ENCODE peak calls at places on chromosomes 4 and X, in ten cellular contexts. X is hepatocyte; Y is heart left ventricle; J is activated CD4-positive, alpha-beta T cell treated with anti-CD3 and anti-CD28 coated beads for 36 hours; P is vagina; H is NCI-H1930; T is T1000; Z is AG09309; B is cerebellar nuclear complex; K is nucleus accumbens. D is an unnamed sample.

GRCh38 chrX:152895121-152895520 is 2.7 kb upstream of the ZNF185 start:
- DNase-seq in Y (no peak), P (no peak), K (no peak), Z (no peak), T (no peak), B (no peak), X (no peak), J (no peak), H (no peak), D (no peak)

GRCh38 chr4:177455591-177455990 is 13.4 kb upstream of the AGA start:
- DNase-seq in Z (no peak), Y (no peak), P (no peak), X (peak), K (no peak), H (no peak), T (no peak), J (no peak), B (no peak), D (no peak)

GRCh38 chr4:20311863-20312262 is 60.2 kb downstream of the SLIT2 start:
- DNase-seq in B (no peak), Y (no peak), Z (peak), J (no peak), K (no peak), P (no peak), T (no peak), X (no peak), H (no peak), D (no peak)

GRCh38 chr4:56544573-56545131 is 39.1 kb downstream of the ARL9 start:
- DNase-seq in P (no peak), H (peak), Z (peak), Y (peak), K (peak), T (peak), X (peak), J (peak), B (peak), D (peak)

GRCh38 chr4:3407171-3407771 is 34.5 kb upstream of the HGFAC start:
- DNase-seq in H (no peak), J (no peak), K (no peak), Y (no peak), T (no peak), P (no peak), Z (no peak), B (no peak), X (no peak), D (no peak)

GRCh38 chr4:136336479-136336878 is 1195.8 kb downstream of the PCDH18 start:
- DNase-seq in J (no peak), T (no peak), B (no peak), K (no peak), X (no peak), Z (no peak), Y (no peak), H (no peak), P (no peak), D (no peak)

GRCh38 chr4:55758570-55758969 is 61.0 kb upstream of the EXOC1L start:
- DNase-seq in P (no peak), Z (no peak), T (no peak), J (no peak), K (no peak), H (no peak), Y (no peak), X (no peak), B (no peak), D (no peak)

GRCh38 chr4:180099962-180100361 is 2143.2 kb upstream of the TENM3 start:
- DNase-seq in H (no peak), P (no peak), J (no peak), B (no peak), T (no peak), Z (no peak), Y (no peak), X (no peak), K (no peak), D (no peak)

GRCh38 chr4:15744016-15744415 is 34.1 kb upstream of the CD38 start:
- DNase-seq in T (no peak), J (no peak), Z (no peak), X (no peak), H (no peak), P (no peak), K (no peak), B (no peak), Y (no peak), D (no peak)

GRCh38 chrX:133440081-133440796 is 24.9 kb upstream of the GPC4 start:
- DNase-seq in X (no peak), K (no peak), Y (no peak), Z (no peak), H (no peak), T (no peak), P (no peak), B (no peak), J (no peak), D (no peak)

GRCh38 chr4:73415807-73416238 is 11.7 kb downstream of the ALB start:
- DNase-seq in J (no peak), H (no peak), P (no peak), Y (no peak), B (no peak), Z (no peak), X (no peak), K (no peak), T (no peak), D (no peak)

GRCh38 chr4:153676984-153677383 is 7.1 kb upstream of the TLR2 start:
- DNase-seq in B (no peak), J (no peak), T (no peak), K (no peak), Y (no peak), H (no peak), P (no peak), Z (peak), X (no peak), D (no peak)

GRCh38 chrX:7170903-7171302 is 22.9 kb upstream of the PUDP start:
- DNase-seq in H (no peak), J (peak), K (no peak), X (peak), P (no peak), B (no peak), Y (no peak), T (no peak), Z (no peak), D (no peak)

GRCh38 chr4:6198768-6199343 is 1.5 kb downstream of the JAKMIP1 start:
- DNase-seq in Y (no peak), H (no peak), K (no peak), T (no peak), J (peak), Z (no peak), B (no peak), P (no peak), X (no peak), D (no peak)

GRCh38 chrX:2894885-2895292 is 34.2 kb downstream of the ARSD start:
- DNase-seq in H (no peak), J (no peak), X (peak), Y (no peak), K (no peak), B (no peak), T (no peak), Z (peak), P (no peak), D (no peak)

GRCh38 chr4:146643812-146644401 is 5.2 kb downstream of the POU4F2 start:
- DNase-seq in P (no peak), Z (no peak), T (no peak), X (peak), B (no peak), H (no peak), J (no peak), K (no peak), Y (no peak), D (no peak)

GRCh38 chrX:97666890-97667289 is 783.2 kb downstream of the RPA4 start:
- DNase-seq in Z (no peak), T (no peak), Y (no peak), B (no peak), X (no peak), H (no peak), K (no peak), J (no peak), P (no peak), D (no peak)

GRCh38 chr4:169933531-169933930 is 92.7 kb downstream of the MFAP3L start:
- DNase-seq in K (no peak), Y (no peak), T (no peak), Z (no peak), P (no peak), H (no peak), J (no peak), B (no peak), X (no peak), D (no peak)

GRCh38 chr4:38160487-38161207 is 200.4 kb downstream of the PTTG2 start:
- DNase-seq in Y (no peak), T (peak), X (peak), Z (peak), K (no peak), H (no peak), P (no peak), J (peak), B (no peak), D (no peak)

GRCh38 chr4:129358571-129358970 is 262.6 kb downstream of the C4orf33 start:
- DNase-seq in B (no peak), Y (no peak), H (no peak), Z (peak), T (no peak), P (no peak), K (no peak), J (no peak), X (no peak), D (no peak)

GRCh38 chrX:13489451-13489850 is 80.0 kb upstream of the EGFL6 start:
- DNase-seq in B (no peak), T (no peak), H (no peak), P (no peak), Y (no peak), K (no peak), X (no peak), J (no peak), Z (no peak), D (no peak)

GRCh38 chr4:52568351-52568750 is 90.8 kb downstream of the USP46 start:
- DNase-seq in B (no peak), T (no peak), Y (no peak), Z (no peak), P (no peak), H (no peak), X (no peak), J (no peak), K (no peak), D (no peak)